ENCODE peak calls at places on chromosomes 16 and 17, in five cellular contexts. N is heart right ventricle, F is heart left ventricle, V is H1, P is IMR-90. H is an unnamed sample.

GRCh38 chr17:64628641-64629040 is 33.5 kb downstream of the SMURF2 start:
- DNase-seq in N (no peak), F (no peak), V (no peak), P (no peak), H (no peak)

GRCh38 chr17:70796757-70797156 is 627.4 kb downstream of the KCNJ2 start:
- DNase-seq in N (no peak), F (no peak), V (no peak), P (no peak), H (no peak)

GRCh38 chr17:77512062-77512946 is 371.5 kb downstream of the SEC14L1 start:
- DNase-seq in N (no peak), F (no peak), V (no peak), P (no peak), H (no peak)

GRCh38 chr17:21539146-21539545 is 153.2 kb upstream of the KCNJ18 start:
- DNase-seq in N (no peak), F (no peak), V (no peak), P (peak; percentile 27), H (no peak)

GRCh38 chr16:73062640-73063283 is 14.8 kb upstream of the ZFHX3 start:
- DNase-seq in N (peak; percentile 20), F (no peak), V (peak; percentile 80), P (no peak), H (no peak)

GRCh38 chr17:59074494-59074893 is 32.2 kb downstream of the TRIM37 start:
- DNase-seq in N (no peak), F (no peak), V (no peak), P (peak; percentile 81), H (no peak)

GRCh38 chr17:82976982-82977488 is 102.4 kb upstream of the METRNL start:
- DNase-seq in N (no peak), F (no peak), V (no peak), P (no peak), H (no peak)

GRCh38 chr17:80836658-80836965 is 155.0 kb upstream of the CHMP6 start:
- DNase-seq in N (no peak), F (no peak), V (no peak), P (no peak), H (no peak)

GRCh38 chr16:3088450-3088849 is 10.6 kb downstream of the ZSCAN10 start:
- DNase-seq in N (no peak), F (no peak), V (no peak), P (no peak), H (no peak)

GRCh38 chr17:45171338-45172231 is 9.9 kb downstream of the HEXIM2 start:
- DNase-seq in N (no peak), F (peak; percentile 16), V (no peak), P (no peak), H (no peak)

GRCh38 chr17:58913971-58914769 is 158.5 kb downstream of the PPM1E start:
- DNase-seq in N (no peak), F (no peak), V (no peak), P (peak; percentile 51), H (no peak)

GRCh38 chr17:39980402-39981206 is at the start of gene PSMD3:
- DNase-seq in N (peak; percentile 96), F (peak; percentile 98), V (peak; percentile 99), P (peak; percentile 100), H (peak; percentile 97)

GRCh38 chr17:5049314-5049819 is 14.1 kb upstream of the SLC52A1 start:
- DNase-seq in N (no peak), F (no peak), V (no peak), P (no peak), H (peak; percentile 69)

GRCh38 chr16:70700101-70701020 is 14.5 kb upstream of the MTSS2 start:
- DNase-seq in N (peak; percentile 79), F (peak; percentile 73), V (no peak), P (no peak), H (no peak)

GRCh38 chr16:48194828-48195566 is 39.2 kb upstream of the ABCC12 start:
- DNase-seq in N (no peak), F (no peak), V (no peak), P (peak; percentile 56), H (no peak)

GRCh38 chr16:84144859-84145639 is at the start of the genes DNAAF1 and HSDL1:
- DNase-seq in N (peak; percentile 95), F (peak; percentile 90), V (peak; percentile 99), P (peak; percentile 73), H (peak; percentile 93)

GRCh38 chr17:79737046-79737921 is 6.5 kb downstream of the ENPP7 start:
- DNase-seq in N (no peak), F (no peak), V (no peak), P (no peak), H (no peak)

GRCh38 chr16:3095869-3096268 is 3.2 kb downstream of the ZSCAN10 start:
- DNase-seq in N (no peak), F (no peak), V (no peak), P (no peak), H (peak; percentile 52)

GRCh38 chr16:75764154-75764768 is 38.0 kb upstream of the CPHXL start:
- DNase-seq in N (no peak), F (peak; percentile 45), V (peak; percentile 53), P (peak; percentile 70), H (peak; percentile 15)

GRCh38 chr17:13204607-13205237 is 186.9 kb upstream of the ELAC2 start:
- DNase-seq in N (no peak), F (no peak), V (no peak), P (no peak), H (no peak)

GRCh38 chr16:87085441-87085840 is 231.8 kb downstream of the C16orf95 start:
- DNase-seq in N (no peak), F (no peak), V (no peak), P (no peak), H (no peak)

GRCh38 chr16:3158498-3159314 is 23.9 kb downstream of the ZNF213 start:
- DNase-seq in N (peak; percentile 85), F (peak; percentile 88), V (peak; percentile 84), P (peak; percentile 83), H (peak; percentile 93)

GRCh38 chr17:17603178-17603894 is 11.8 kb upstream of the PEMT start:
- DNase-seq in N (no peak), F (no peak), V (no peak), P (no peak), H (no peak)

GRCh38 chr17:39872700-39873099 is 4.7 kb downstream of the ZPBP2 start:
- DNase-seq in N (no peak), F (no peak), V (no peak), P (peak; percentile 31), H (no peak)

GRCh38 chr17:40695874-40696472 is 7.6 kb downstream of the KRT24 start:
- DNase-seq in N (no peak), F (no peak), V (no peak), P (no peak), H (no peak)

GRCh38 chr16:442976-443375 is 17.5 kb downstream of the RAB11FIP3 start:
- DNase-seq in N (no peak), F (no peak), V (no peak), P (no peak), H (no peak)

GRCh38 chr16:88686062-88686438 is 257 bp downstream of the SNAI3 start:
- DNase-seq in N (peak; percentile 37), F (no peak), V (no peak), P (no peak), H (peak; percentile 29)

GRCh38 chr16:65414284-65414984 is 292.6 kb upstream of the CDH11 start:
- DNase-seq in N (no peak), F (no peak), V (no peak), P (peak; percentile 87), H (no peak)

GRCh38 chr16:276360-277077 is 775 bp upstream of the RGS11 start:
- DNase-seq in N (no peak), F (no peak), V (no peak), P (no peak), H (no peak)

DNA sequence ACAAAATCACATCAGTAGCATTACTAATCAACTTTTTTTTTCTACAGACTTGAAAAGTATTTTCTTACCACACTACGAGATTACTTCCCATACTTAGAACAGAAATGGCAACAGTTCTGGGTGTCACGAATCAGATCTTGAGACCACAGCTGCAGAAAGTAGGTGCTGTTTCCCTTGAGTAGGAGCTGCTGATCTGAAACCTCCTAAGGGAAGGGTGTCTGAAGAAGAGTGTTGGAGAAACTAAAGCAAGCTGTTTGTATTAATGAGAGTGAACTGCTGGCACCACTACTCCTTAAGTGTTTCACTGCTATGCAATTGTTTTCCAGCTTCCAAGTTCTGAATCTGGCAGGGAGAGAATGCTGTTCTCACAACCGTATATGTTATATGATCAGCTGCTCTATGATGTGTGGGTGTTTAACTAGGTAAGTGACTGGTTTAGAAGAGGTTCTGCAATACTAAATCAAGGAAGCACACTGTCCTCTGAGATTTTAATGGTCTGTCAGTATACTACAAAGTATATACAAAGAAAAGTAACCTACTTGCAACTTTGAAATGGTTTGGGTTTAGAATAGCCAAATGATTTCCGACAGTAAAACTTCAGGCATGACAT is 3.3 kb downstream of the ZNF652 start:
- DNase-seq in N (no peak), F (no peak), V (no peak), P (no peak), H (no peak)
- H3K4me3 ChIP-seq in N (no peak overlapping the region), F (no peak overlapping the region), V (no peak overlapping the region), P (no peak overlapping the region), H (peak overlapping the region; percentile 5)

DNA sequence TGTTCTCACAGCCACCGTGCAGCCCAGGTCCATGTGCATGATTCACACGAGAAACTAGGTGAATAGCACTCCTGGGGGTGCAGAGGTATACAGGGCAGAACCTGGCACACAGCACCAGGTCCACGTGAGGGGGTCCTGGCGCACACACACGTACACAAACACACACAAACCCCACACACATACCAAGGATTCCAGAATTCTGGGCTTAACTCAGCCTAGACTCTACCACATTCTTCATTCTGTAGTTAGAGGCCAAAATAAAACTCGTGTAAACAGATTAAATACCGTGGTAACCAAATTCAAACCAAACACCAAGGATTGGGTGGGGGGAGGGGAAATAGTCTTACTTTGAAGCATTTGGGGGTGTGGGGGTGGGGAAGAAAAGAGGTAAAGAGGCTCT is 58.5 kb downstream of the XYLT1 start:
- DNase-seq in N (no peak), F (no peak), V (no peak), P (peak; percentile 61), H (no peak)
- H3K27me3 ChIP-seq in N (no peaks in the 10 kb centered on the region), F (no peaks in the 10 kb centered on the region), V (no peaks in the 10 kb centered on the region), P (no peaks in the 10 kb centered on the region), H (no peaks in the 10 kb centered on the region)

DNA sequence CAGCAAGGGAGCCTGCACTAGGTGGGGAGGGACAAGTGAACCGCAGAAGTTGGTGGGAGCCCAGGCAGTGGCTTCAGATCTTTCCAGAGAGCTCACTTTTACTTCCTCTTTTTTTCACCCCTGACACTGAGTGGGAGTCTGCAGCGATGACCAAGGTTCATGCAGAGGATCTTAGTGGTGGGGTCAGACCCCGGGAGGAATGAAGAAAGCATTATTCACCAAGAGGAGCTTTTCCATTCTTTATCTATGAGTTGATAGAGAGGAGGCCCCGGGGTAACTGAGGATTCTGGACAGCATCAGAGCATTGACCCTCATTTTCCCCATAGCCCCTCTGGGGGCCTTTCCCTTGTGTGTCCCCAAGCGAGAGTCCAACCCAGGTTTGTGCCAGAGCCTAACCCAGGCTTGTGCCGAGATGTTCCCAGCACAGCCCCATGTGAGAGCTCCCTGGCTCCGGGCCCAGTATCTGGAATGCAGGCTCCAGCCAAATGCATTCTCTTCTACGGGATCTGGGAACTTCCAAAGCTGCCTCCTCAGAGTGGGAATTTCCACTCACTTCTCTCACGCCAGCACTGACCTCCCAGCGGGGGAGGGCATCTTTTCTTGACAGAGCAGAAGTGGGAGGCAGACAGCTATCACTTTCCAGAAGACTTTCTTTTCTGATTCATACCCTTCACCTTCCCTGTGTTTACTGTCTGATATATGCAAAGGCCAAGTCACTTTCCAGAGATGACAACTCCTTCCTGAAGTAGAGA is 2.8 kb upstream of the CCL2 start:
- DNase-seq in N (peak; percentile 95), F (peak; percentile 95), V (no peak), P (peak; percentile 95), H (no peak)
- H3K4me1 ChIP-seq in N (peaks cover 94% of the 10 kb centered on the region), F (peaks cover 54% of the 10 kb centered on the region), V (peaks cover 4% of the 10 kb centered on the region), P (peaks cover 53% of the 10 kb centered on the region), H (no peaks in the 10 kb centered on the region)

DNA sequence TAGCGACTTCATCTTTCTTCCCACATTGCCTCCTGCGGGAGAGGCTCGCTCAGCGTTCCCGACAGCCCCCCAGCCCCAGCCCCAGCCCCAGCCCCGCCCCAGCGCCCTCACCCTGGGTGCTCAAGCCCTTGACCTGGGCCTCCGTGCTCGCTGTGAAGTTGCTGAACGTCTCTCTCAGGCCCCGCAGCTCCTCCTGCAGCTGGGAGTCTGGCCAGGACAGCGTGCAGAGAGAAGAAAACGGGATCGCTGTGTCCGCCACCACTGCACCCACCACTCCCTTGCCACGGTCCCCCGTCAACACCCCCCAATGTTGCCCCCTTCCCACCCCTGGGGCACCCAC is 2.3 kb downstream of the ASGR1 start:
- DNase-seq in N (no peak), F (no peak), V (no peak), P (no peak), H (no peak)
- H3K4me3 ChIP-seq in N (no peak overlapping the region), F (peak overlapping the region; percentile 28), V (peak overlapping the region; percentile 52), P (peak overlapping the region; percentile 24), H (no peak overlapping the region)

H was measured in effector memory CD4-positive, alpha-beta T cell.